ENCODE peak calls at places on chromosomes 12 and 14, in five cellular contexts. P, Y, X, W and M are unnamed samples.

GRCh38 chr12:84186433-84186832 is 726.2 kb downstream of the SLC6A15 start:
- DNase-seq in Y (no peak), W (no peak), P (no peak), X (no peak), M (no peak)

GRCh38 chr14:59139324-59139723 is 49.1 kb upstream of the DAAM1 start:
- DNase-seq in P (no peak), X (no peak), W (no peak), Y (no peak), M (no peak)

GRCh38 chr12:18629916-18630315 is 107.9 kb downstream of the PLCZ1 start:
- DNase-seq in X (no peak), P (no peak), Y (no peak), W (no peak), M (no peak)

GRCh38 chr14:53615254-53615653 is 341.4 kb downstream of the BMP4 start:
- DNase-seq in Y (no peak), P (no peak), W (no peak), X (no peak), M (no peak)

GRCh38 chr12:42695490-42695995 is 106.0 kb upstream of the PRICKLE1 start:
- DNase-seq in Y (no peak), X (no peak), W (no peak), P (no peak), M (no peak)

GRCh38 chr12:117151195-117152031 is 38.9 kb downstream of the FBXO21 start:
- DNase-seq in W (peak; percentile 79), Y (peak; percentile 51), X (peak; percentile 32), P (no peak), M (peak; percentile 55)

GRCh38 chr12:102478416-102479098 is 1.8 kb downstream of the IGF1 start:
- DNase-seq in Y (no peak), X (no peak), P (peak; percentile 48), W (no peak), M (peak; percentile 8)

GRCh38 chr12:116898675-116899074 is 12.1 kb upstream of the FBXW8 start:
- DNase-seq in P (no peak), X (no peak), Y (no peak), W (no peak), M (no peak)

GRCh38 chr12:124768462-124769165 is 95.0 kb downstream of the SCARB1 start:
- DNase-seq in X (no peak), Y (no peak), P (no peak), W (no peak), M (no peak)

GRCh38 chr14:95703805-95704204 is 10.1 kb downstream of the TCL1A start:
- DNase-seq in X (no peak), P (no peak), W (no peak), Y (no peak), M (no peak)

GRCh38 chr12:69214169-69214568 is 25.2 kb upstream of the CPSF6 start:
- DNase-seq in Y (no peak), P (no peak), X (no peak), W (no peak), M (no peak)

GRCh38 chr12:10075451-10075850 is 23.3 kb downstream of the CLEC1A start:
- DNase-seq in P (no peak), X (no peak), W (no peak), Y (no peak), M (no peak)

GRCh38 chr14:83559721-83560120 is 1970.2 kb upstream of the FLRT2 start:
- DNase-seq in Y (no peak), X (no peak), P (no peak), W (no peak), M (no peak)

GRCh38 chr12:120067084-120067869 is 49.3 kb downstream of the RAB35 start:
- DNase-seq in P (no peak), Y (no peak), X (no peak), W (no peak), M (no peak)

GRCh38 chr14:75249958-75250336 is 28.7 kb upstream of the FOS start:
- DNase-seq in X (no peak), Y (no peak), P (no peak), W (no peak), M (no peak)

GRCh38 chr12:49549735-49550710 is 11.2 kb downstream of the KCNH3 start:
- DNase-seq in W (no peak), X (no peak), Y (no peak), P (no peak), M (no peak)

GRCh38 chr14:75821828-75822521 is 159.8 kb downstream of the TGFB3 start:
- DNase-seq in X (no peak), P (no peak), W (no peak), Y (no peak), M (no peak)

GRCh38 chr12:47803196-47803875 is 16.4 kb downstream of the HDAC7 start:
- DNase-seq in X (no peak), Y (no peak), P (no peak), W (no peak), M (no peak)

GRCh38 chr12:120110550-120111501 is 5.7 kb downstream of the RAB35 start:
- DNase-seq in W (peak; percentile 84), Y (peak; percentile 65), P (peak; percentile 77), X (no peak), M (no peak)

GRCh38 chr14:52039124-52039815 is 29.6 kb downstream of the NID2 start:
- DNase-seq in P (no peak), W (no peak), Y (no peak), X (no peak), M (no peak)

GRCh38 chr12:113149361-113150150 is at the start of gene CFAP73:
- DNase-seq in W (no peak), Y (peak; percentile 47), P (no peak), X (peak; percentile 84), M (peak; percentile 64)

GRCh38 chr12:109981311-109981710 is 14.9 kb downstream of the GIT2 start:
- DNase-seq in W (no peak), X (no peak), P (no peak), Y (no peak), M (no peak)

GRCh38 chr12:112664569-112664968 is 127.0 kb upstream of the RPH3A start:
- DNase-seq in W (no peak), Y (no peak), X (no peak), P (no peak), M (peak; percentile 40)

GRCh38 chr12:95943231-95943842 is at the start of gene AMDHD1:
- DNase-seq in W (peak; percentile 69), Y (peak; percentile 41), X (peak; percentile 20), P (peak; percentile 76), M (peak; percentile 60)
- TF ChIP-seq CTCF in W (peak; percentile 37), Y (no peak), X (no peak), P (peak; percentile 12), M (peak; percentile 44)

GRCh38 chr14:31749275-31749674 is 188.1 kb downstream of the NUBPL start:
- DNase-seq in X (no peak), Y (no peak), W (no peak), P (no peak), M (no peak)

GRCh38 chr14:31740688-31741087 is 179.5 kb downstream of the NUBPL start:
- DNase-seq in W (no peak), X (no peak), Y (no peak), P (no peak), M (no peak)

GRCh38 chr14:31746326-31746725 is 185.1 kb downstream of the NUBPL start:
- DNase-seq in Y (no peak), X (no peak), W (no peak), P (no peak), M (no peak)

GRCh38 chr14:31745741-31746140 is 184.5 kb downstream of the NUBPL start:
- DNase-seq in X (no peak), Y (no peak), W (no peak), P (no peak), M (no peak)
- TF ChIP-seq CTCF in X (no peak), Y (no peak), W (no peak), P (no peak), M (no peak)

GRCh38 chr14:24378981-24379906 is 11.3 kb downstream of the NFATC4 start:
- DNase-seq in P (no peak), W (no peak), X (no peak), Y (no peak), M (no peak)

GRCh38 chr14:24377660-24378059 is 9.7 kb downstream of the NFATC4 start:
- DNase-seq in X (peak; percentile 48), P (no peak), Y (no peak), W (no peak), M (no peak)

GRCh38 chr14:24378327-24378726 is 10.3 kb downstream of the NFATC4 start:
- DNase-seq in X (no peak), Y (no peak), P (no peak), W (no peak), M (no peak)

GRCh38 chr14:24377126-24377525 is 9.1 kb downstream of the NFATC4 start:
- DNase-seq in P (no peak), W (no peak), Y (no peak), X (no peak), M (no peak)

DNA sequence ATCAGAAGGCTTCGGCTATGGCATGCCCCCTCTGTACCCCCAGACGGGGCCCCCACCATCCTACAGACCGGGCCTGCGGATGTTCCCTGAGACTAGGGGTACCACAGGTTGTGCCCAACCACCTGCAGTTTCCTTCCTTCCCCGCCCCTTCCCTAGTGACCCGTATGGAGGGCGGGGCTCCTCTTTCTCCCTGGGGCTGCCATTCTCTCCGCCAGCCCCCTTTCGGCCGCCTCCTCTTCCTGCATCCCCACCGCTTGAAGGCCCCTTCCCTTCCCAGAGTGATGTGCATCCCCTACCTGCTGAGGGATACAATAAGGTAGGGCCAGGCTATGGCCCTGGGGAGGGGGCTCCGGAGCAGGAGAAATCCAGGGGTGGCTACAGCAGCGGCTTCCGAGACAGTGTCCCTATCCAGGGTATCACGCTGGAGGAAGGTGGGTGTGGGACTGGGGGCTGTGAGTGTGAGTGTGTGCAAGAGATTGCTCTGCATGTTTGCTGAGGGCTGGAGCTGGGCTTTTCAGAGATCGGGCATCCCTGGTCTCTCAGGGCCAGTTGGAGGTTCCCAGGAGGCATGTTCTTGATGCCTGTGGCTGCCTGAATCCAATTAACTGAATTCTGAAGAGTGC is 8.6 kb downstream of the NFATC4 start:
- DNase-seq in X (no peak), Y (no peak), W (no peak), P (no peak), M (no peak)
- TF ChIP-seq CTCF in X (no peak), Y (no peak), W (no peak), P (no peak), M (no peak)

DNA sequence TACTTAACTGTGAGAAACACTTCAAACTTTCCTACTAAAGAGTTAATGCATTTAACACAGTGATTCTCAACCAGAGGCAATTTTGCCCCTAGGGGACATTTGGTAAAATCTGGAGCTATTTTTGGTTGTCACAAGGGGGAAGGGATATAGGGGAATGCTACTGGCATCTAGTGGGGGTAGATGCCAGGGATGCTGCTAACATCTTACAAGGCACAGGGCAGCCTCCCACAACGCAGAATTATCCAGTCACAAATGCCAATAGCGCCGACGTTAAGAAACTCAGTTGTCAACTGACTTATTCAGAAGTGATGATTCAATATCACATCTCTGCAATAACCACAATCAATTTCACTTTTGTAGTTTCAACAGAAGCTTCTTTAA is 2.0 kb downstream of the EEA1 start:
- DNase-seq in X (no peak), P (no peak), W (no peak), Y (no peak), M (no peak)
- TF ChIP-seq CTCF in X (no peak), P (no peak), W (no peak), Y (no peak), M (peak; percentile 11)

GRCh38 chr12:27233814-27234213 is 10.3 kb upstream of the STK38L start:
- DNase-seq in P (no peak), Y (no peak), W (no peak), X (no peak), M (no peak)
- TF ChIP-seq CTCF in P (no peak), Y (no peak), W (no peak), X (no peak), M (peak; percentile 46)

GRCh38 chr14:89779707-89780106 is 174.8 kb downstream of the EFCAB11 start:
- DNase-seq in X (no peak), W (no peak), P (no peak), Y (no peak), M (no peak)
- TF ChIP-seq CTCF in X (no peak), W (no peak), P (no peak), Y (no peak), M (no peak)